ENCODE peak calls at places on chromosomes 2 and 18, in four cellular contexts. H is IMR-90, O is AG04449, X is OCI-LY7. R is an unnamed sample.

GRCh38 chr18:53909668-53910067 is 314.8 kb downstream of the MBD2 start:
- DNase-seq in H (peak; percentile 1), O (no peak), X (peak; percentile 41), R (peak; percentile 49)

GRCh38 chr18:49016648-49017539 is 66.1 kb upstream of the SMAD7 start:
- DNase-seq in H (peak; percentile 83), O (peak; percentile 66), X (no peak), R (no peak)

GRCh38 chr18:50277935-50278334 is 3.4 kb downstream of the MBD1 start:
- DNase-seq in H (peak; percentile 74), O (no peak), X (no peak), R (no peak)

GRCh38 chr18:70295192-70295522 is 6.3 kb downstream of the SOCS6 start:
- DNase-seq in H (no peak), O (no peak), X (no peak), R (no peak)

GRCh38 chr2:194203898-194204297 is 1453.1 kb upstream of the SLC39A10 start:
- DNase-seq in H (no peak), O (no peak), X (no peak), R (no peak)

GRCh38 chr2:232345251-232345650 is 33.3 kb upstream of the ALPP start:
- DNase-seq in H (no peak), O (no peak), X (no peak), R (no peak)

GRCh38 chr2:52919668-52920067 is 847.9 kb upstream of the CHAC2 start:
- DNase-seq in H (peak; percentile 10), O (no peak), X (no peak), R (no peak)

GRCh38 chr2:207334631-207335371 is 169.1 kb upstream of the KLF7 start:
- DNase-seq in H (peak; percentile 100), O (peak; percentile 96), X (no peak), R (peak; percentile 45)

GRCh38 chr2:172985139-172985874 is 90.3 kb upstream of the MAP3K20 start:
- DNase-seq in H (peak; percentile 63), O (no peak), X (no peak), R (peak; percentile 25)

GRCh38 chr2:96769816-96770215 is 9.1 kb downstream of the CNNM4 start:
- DNase-seq in H (no peak), O (no peak), X (no peak), R (no peak)

GRCh38 chr2:47235127-47235526 is 80.0 kb upstream of the STPG4 start:
- DNase-seq in H (no peak), O (no peak), X (no peak), R (no peak)
- TF ChIP-seq CTCF in H (no peak), O (no peak), X (no peak), R (no peak)

GRCh38 chr2:239137165-239137889 is 263.5 kb downstream of the HDAC4 start:
- DNase-seq in H (no peak), O (no peak), X (no peak), R (no peak)

GRCh38 chr2:239137890-239138283 is 262.9 kb downstream of the HDAC4 start:
- DNase-seq in H (no peak), O (no peak), X (no peak), R (no peak)

GRCh38 chr2:239139101-239139500 is 261.7 kb downstream of the HDAC4 start:
- DNase-seq in H (no peak), O (no peak), X (no peak), R (no peak)

GRCh38 chr2:239139566-239139965 is 261.3 kb downstream of the HDAC4 start:
- DNase-seq in H (no peak), O (no peak), X (no peak), R (no peak)

DNA sequence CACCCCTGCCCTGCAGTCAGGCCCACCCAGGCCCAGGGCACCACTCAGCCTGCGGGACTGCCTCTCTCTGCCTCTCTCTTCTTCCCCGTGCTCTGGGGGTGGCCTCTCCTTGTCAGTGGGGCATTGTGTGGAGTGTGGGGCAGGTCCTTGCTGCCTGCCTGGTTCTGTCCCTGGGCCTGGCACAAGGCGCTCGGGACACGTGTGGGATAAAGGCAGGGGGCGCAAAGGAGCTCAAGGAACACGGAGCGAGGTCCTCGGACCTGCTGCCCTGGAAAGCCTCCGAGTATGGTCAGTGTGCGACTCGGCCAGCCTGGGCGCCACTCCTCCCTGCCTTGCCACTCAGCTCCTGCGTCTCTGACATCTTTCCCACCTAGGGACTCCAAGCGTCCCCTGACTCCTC is 262.2 kb downstream of the HDAC4 start:
- DNase-seq in H (no peak), O (no peak), X (no peak), R (no peak)
- TF ChIP-seq CTCF in H (no peak), O (no peak), X (no peak), R (no peak)

GRCh38 chr2:76050196-76050595 is 339.5 kb upstream of the GCFC2 start:
- DNase-seq in H (no peak), O (no peak), X (no peak), R (no peak)
- TF ChIP-seq CTCF in H (no peak), O (no peak), X (peak; percentile 26), R (no peak)

DNA sequence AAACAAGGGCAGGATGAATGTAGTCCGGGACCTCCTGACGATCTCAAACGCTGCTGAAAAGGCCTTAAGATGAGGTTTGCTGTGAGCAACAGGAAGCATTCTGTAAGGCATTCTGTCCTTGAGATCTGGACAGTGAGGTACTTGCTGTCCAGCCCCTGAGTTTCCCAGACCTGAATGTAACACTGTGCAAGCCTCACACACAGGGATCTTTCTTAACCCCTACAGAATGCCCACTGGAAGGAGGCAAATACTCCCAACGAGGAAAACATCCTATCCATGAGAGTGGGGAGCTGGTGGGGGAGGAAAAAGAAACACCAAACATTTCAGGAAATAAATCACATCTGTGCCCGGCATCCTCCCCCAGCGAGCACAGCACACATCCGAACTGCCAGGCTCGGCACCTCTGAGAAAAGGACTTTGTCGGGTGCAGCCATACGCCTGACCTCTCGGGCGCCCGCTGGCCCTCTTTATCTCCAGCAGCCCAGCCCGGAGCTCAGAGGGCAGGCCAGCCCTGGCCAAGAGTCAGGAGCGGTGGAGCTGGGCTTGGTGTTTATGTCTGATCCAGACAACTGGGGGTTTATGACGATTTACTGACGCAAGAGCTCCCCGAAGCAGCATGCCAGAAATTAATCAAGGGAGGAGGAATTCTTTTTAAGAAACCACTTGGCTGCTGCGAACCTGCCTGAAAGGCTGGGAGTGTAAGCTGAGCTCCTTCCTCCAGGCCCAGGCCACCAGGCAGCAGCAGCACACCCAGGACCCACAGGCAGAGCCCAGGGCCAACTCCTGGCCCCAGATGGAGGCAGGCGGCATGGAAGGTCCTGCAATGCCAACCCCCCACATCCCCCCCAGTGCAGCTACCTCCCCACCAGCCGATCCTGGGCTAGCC is 72.3 kb downstream of the HDAC4 start:
- DNase-seq in H (peak; percentile 98), O (peak; percentile 81), X (no peak), R (no peak)
- TF ChIP-seq CTCF in H (peak; percentile 26), O (peak; percentile 15), X (no peak), R (no peak)

DNA sequence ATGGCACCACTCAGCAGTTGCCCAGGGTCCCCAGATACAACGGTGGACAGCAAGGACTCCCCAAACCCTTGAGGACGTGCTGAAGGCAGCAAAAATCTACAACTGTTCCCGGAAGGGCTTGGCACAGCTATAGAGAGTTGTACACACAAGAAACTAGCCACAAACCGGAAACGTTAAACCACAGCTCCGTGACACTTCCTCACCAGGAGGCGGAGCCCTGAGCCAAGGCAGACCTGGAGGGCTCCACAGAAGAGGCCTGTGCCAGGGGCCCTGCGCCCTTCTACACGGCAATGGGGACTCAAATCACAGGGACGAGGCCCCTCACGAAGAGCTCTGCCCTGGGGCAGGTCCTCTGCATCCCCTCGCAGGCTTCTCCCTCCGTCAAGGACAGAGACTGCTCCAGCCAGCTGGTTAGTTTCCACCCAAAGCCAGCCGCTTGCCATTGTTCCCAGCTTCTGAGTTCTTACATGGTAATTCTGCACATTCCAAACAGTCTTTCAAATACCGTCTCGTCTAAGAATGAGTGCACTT is 133.3 kb downstream of the HDAC4 start:
- DNase-seq in H (peak; percentile 80), O (no peak), X (peak; percentile 91), R (peak; percentile 98)
- TF ChIP-seq CTCF in H (peak; percentile 49), O (peak; percentile 17), X (peak; percentile 67), R (no peak)

R was measured in activated CD8-positive, alpha-beta T cell treated with anti-CD3 and anti-CD28 coated beads for 36 hours.